ENCODE peak calls at places on chromosome 19, in four cellular contexts. C is epithelial cell of esophagus, T is lower lobe of right lung, Z is ovary. J is an unnamed sample.

GRCh38 chr19:34313188-34313587 is 51.8 kb upstream of the GPI start:
- DNase-seq in C (peak), T (no peak), Z (no peak), J (no peak)

GRCh38 chr19:31380854-31381253 is 31.6 kb upstream of the TSHZ3 start:
- DNase-seq in C (no peak), T (no peak), Z (no peak), J (no peak)

GRCh38 chr19:34969721-34970120 is 5.7 kb upstream of the ZNF792 start:
- DNase-seq in C (no peak), T (peak), Z (no peak), J (no peak)

GRCh38 chr19:45973564-45974338 is at the start of gene NOVA2:
- DNase-seq in C (peak), T (peak), Z (peak), J (peak)

GRCh38 chr19:51660975-51661600 is 14.5 kb upstream of the SIGLEC14 start:
- DNase-seq in C (peak), T (peak), Z (peak), J (no peak)

GRCh38 chr19:10018219-10018618 is 4.9 kb downstream of the RDH8 start:
- DNase-seq in C (peak), T (no peak), Z (no peak), J (no peak)

GRCh38 chr19:2097330-2098327 is 914 bp downstream of the IZUMO4 start:
- DNase-seq in C (no peak), T (no peak), Z (peak), J (no peak)

GRCh38 chr19:47176071-47176626 is 45.5 kb downstream of the SAE1 start:
- DNase-seq in C (peak), T (no peak), Z (no peak), J (no peak)

GRCh38 chr19:11347546-11347945 is 1.2 kb downstream of the CCDC159 start:
- DNase-seq in C (no peak), T (no peak), Z (no peak), J (no peak)

GRCh38 chr19:33620611-33621010 is 1.1 kb upstream of the CHST8 start:
- DNase-seq in C (no peak), T (no peak), Z (no peak), J (no peak)

GRCh38 chr19:35231956-35232746 is 3.6 kb upstream of the FAM187B start:
- DNase-seq in C (no peak), T (no peak), Z (no peak), J (no peak)

GRCh38 chr19:34274284-34274826 is 20.0 kb downstream of the GARRE1 start:
- DNase-seq in C (no peak), T (no peak), Z (no peak), J (no peak)

GRCh38 chr19:15702590-15702930 is 25.3 kb upstream of the OR10H2 start:
- DNase-seq in C (peak), T (peak), Z (peak), J (no peak)

GRCh38 chr19:28184997-28185396 is 1028.0 kb downstream of the UQCRFS1 start:
- DNase-seq in C (peak), T (no peak), Z (no peak), J (no peak)

GRCh38 chr19:14366529-14366928 is 14.7 kb upstream of the ADGRE5 start:
- DNase-seq in C (peak), T (peak), Z (no peak), J (peak)

GRCh38 chr19:18379803-18380747 is 5.9 kb upstream of the GDF15 start:
- DNase-seq in C (peak), T (peak), Z (peak), J (no peak)

GRCh38 chr19:20079487-20079886 is 1.7 kb downstream of the ZNF90 start:
- DNase-seq in C (peak), T (no peak), Z (no peak), J (no peak)

GRCh38 chr19:7988307-7988706 is 17.1 kb downstream of the ELAVL1 start:
- DNase-seq in C (peak), T (no peak), Z (no peak), J (no peak)

GRCh38 chr19:741506-742131 is 9.3 kb upstream of the MISP start:
- DNase-seq in C (no peak), T (no peak), Z (no peak), J (no peak)

GRCh38 chr19:47729799-47730520 is 15.4 kb upstream of the NOP53 start:
- DNase-seq in C (peak), T (peak), Z (peak), J (no peak)

GRCh38 chr19:729564-730381 is 21.0 kb downstream of the PALM start:
- DNase-seq in C (no peak), T (no peak), Z (no peak), J (no peak)

GRCh38 chr19:5434970-5435641 is 20.1 kb upstream of the ZNRF4 start:
- DNase-seq in C (peak), T (no peak), Z (no peak), J (no peak)

GRCh38 chr19:16548956-16549355 is 6.7 kb upstream of the CHERP start:
- DNase-seq in C (peak), T (no peak), Z (no peak), J (no peak)

GRCh38 chr19:55647732-55648656 is at the start of gene CCDC106:
- DNase-seq in C (peak), T (peak), Z (peak), J (peak)

GRCh38 chr19:31717316-31717715 is 368.1 kb upstream of the TSHZ3 start:
- DNase-seq in C (no peak), T (no peak), Z (no peak), J (no peak)

GRCh38 chr19:47240996-47241918 is 10.3 kb upstream of the BBC3 start:
- DNase-seq in C (peak), T (peak), Z (peak), J (peak)

GRCh38 chr19:8004723-8005513 is 523 bp downstream of the ELAVL1 start:
- DNase-seq in C (peak), T (no peak), Z (peak), J (no peak)

GRCh38 chr19:7965921-7966665 is 22.6 kb upstream of the TIMM44 start:
- DNase-seq in C (no peak), T (no peak), Z (no peak), J (no peak)

GRCh38 chr19:33444993-33445751 is 71.7 kb downstream of the CEBPG start:
- DNase-seq in C (no peak), T (peak), Z (peak), J (no peak)

GRCh38 chr19:55078996-55079395 is 3.3 kb downstream of the EPS8L1 start:
- DNase-seq in C (no peak), T (no peak), Z (no peak), J (no peak)

GRCh38 chr19:50894478-50895356 is 16.5 kb downstream of the KLK4 start:
- DNase-seq in C (no peak), T (no peak), Z (no peak), J (peak)

GRCh38 chr19:40807147-40808020 is 8.4 kb downstream of the EGLN2 start:
- DNase-seq in C (peak), T (no peak), Z (no peak), J (no peak)

GRCh38 chr19:6222884-6223283 is 56.9 kb downstream of the MLLT1 start:
- DNase-seq in C (peak), T (peak), Z (no peak), J (no peak)

DNA sequence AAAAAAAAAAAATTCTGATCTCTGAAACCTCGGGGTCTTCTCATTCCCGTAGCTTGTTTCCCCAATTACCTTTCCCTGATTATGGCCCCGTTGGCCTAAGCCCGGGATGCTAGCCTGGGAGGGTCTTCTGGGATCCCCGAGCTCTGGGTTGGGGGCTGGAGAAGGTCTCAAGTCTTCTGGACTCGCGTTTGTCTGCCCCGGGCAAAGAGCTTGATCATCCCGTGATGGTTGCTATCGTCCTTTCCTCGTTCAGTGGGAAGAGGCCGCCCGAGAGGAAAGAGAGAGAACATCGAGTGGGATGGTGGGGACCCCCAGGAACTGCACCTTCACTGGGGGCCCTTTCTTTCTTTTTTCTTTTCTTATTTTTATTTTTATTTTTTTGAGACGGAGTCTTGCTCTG is 2.4 kb downstream of the GNA15 start:
- DNase-seq in C (no peak), T (no peak), Z (no peak), J (no peak)
- H3K4me3 ChIP-seq in C (no peak), T (no peak), Z (no peak), J (no peak)

DNA sequence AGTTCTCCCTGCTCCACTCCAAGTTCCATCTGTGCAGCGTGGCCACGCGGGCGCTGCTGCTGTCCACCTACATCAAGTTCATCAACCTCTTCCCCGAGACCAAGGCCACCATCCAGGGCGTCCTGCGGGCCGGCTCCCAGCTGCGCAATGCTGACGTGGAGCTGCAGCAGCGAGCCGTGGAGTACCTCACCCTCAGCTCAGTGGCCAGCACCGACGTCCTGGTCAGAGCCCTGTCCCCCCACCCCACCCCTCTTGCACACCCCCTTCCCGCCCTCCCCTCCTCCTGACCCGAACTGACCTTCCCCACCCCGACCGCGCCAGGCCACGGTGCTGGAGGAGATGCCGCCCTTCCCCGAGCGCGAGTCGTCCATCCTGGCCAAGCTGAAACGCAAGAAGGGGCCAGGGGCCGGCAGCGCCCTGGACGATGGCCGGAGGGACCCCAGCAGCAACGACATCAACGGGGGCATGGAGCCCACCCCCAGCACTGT is 11.6 kb downstream of the FUZ start:
- DNase-seq in C (no peak), T (no peak), Z (no peak), J (no peak)
- H3K4me3 ChIP-seq in C (no peak), T (peak), Z (peak), J (no peak)

DNA sequence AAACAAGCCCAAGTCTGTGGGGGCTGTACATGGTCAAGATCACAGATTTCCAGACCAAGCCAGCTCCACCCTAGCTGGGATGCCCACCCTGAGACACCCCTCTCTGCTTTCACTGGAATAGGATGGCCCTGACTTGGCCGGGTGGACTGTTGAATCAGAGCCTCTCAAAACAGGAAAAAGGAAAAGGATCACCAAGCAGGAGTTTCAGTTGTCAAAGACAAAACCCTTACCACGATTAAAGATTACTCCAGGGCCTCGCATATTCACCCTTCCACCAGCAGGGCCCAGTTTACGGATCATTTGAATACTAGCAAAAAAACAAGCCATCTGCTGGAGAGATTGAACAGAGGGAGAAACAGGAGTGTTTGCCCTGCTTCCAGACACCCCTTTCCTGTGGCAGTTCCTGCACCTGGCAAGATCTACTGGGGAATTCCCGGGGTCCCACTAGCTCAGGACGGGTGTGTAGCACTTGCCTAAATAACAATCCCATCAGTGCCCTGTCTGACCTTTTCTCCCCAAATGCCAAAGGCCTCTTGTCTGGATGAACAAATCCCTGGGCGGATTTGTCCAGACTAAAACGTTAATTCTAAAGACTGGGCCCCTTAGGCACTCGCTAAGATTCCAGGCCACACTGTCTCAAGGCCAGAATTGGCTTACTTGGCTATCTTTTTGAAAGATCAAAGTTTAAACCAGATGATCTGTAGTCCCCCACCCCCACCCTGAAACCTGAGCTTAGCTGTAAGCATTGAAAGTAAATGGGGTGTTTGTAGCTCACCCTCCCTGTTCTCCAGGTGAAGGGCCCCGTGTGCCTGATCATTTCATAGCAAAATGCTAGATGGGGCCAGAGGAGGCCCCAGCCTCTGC is 38.4 kb downstream of the ACTN4 start:
- DNase-seq in C (peak), T (no peak), Z (no peak), J (no peak)
- H3K4me3 ChIP-seq in C (no peak), T (no peak), Z (no peak), J (no peak)

GRCh38 chr19:53157601-53158000 is 1.3 kb downstream of the ZNF347 start:
- DNase-seq in C (peak), T (no peak), Z (no peak), J (no peak)
- H3K4me3 ChIP-seq in C (peak), T (peak), Z (peak), J (peak)

GRCh38 chr19:38769635-38770211 is 3.6 kb downstream of the LGALS7 start:
- DNase-seq in C (peak), T (peak), Z (peak), J (peak)
- H3K4me3 ChIP-seq in C (no peak), T (peak), Z (no peak), J (peak)

J was measured in GM06990.